ENCODE peak calls at places on chromosomes 7 and 10, in four cellular contexts. Q is IMR-90, O is K562, A is HepG2. H is an unnamed sample.

GRCh38 chr10:124740374-124741280 is 3.6 kb downstream of the FAM53B start:
- DNase-seq in Q (peak), O (no peak), A (peak), H (no peak)

GRCh38 chr10:59750155-59750945 is 2.9 kb downstream of the MRLN start:
- DNase-seq in Q (peak), O (no peak), A (no peak), H (no peak)

GRCh38 chr10:5570979-5571810 is 46.4 kb downstream of the CALML3 start:
- DNase-seq in Q (no peak), O (no peak), A (peak), H (no peak)

GRCh38 chr7:47783456-47784240 is 164.6 kb downstream of the PKD1L1 start:
- DNase-seq in Q (peak), O (no peak), A (peak), H (peak)

GRCh38 chr10:11551915-11552602 is 59.4 kb downstream of the USP6NL start:
- DNase-seq in Q (peak), O (peak), A (peak), H (peak)

GRCh38 chr10:23186178-23186577 is 5.9 kb upstream of the PTF1A start:
- DNase-seq in Q (no peak), O (no peak), A (no peak), H (no peak)

GRCh38 chr10:77638766-77639101 is 1.1 kb upstream of the KCNMA1 start:
- DNase-seq in Q (no peak), O (no peak), A (no peak), H (no peak)

GRCh38 chr10:119614686-119615085 is 17.9 kb upstream of the TIAL1 start:
- DNase-seq in Q (no peak), O (no peak), A (no peak), H (no peak)

GRCh38 chr7:118753464-118753863 is 529.0 kb downstream of the ANKRD7 start:
- DNase-seq in Q (no peak), O (no peak), A (no peak), H (no peak)

GRCh38 chr10:35854661-35855060 is 212.6 kb upstream of the FZD8 start:
- DNase-seq in Q (peak), O (no peak), A (no peak), H (no peak)

GRCh38 chr10:25061711-25062455 is 45.5 kb downstream of the THNSL1 start:
- DNase-seq in Q (peak), O (peak), A (no peak), H (peak)

GRCh38 chr10:116974442-116975005 is 30.5 kb downstream of the SHTN1 start:
- DNase-seq in Q (peak), O (no peak), A (no peak), H (peak)

GRCh38 chr10:44913312-44914079 is 2.4 kb downstream of the TMEM72 start:
- DNase-seq in Q (no peak), O (peak), A (no peak), H (no peak)

GRCh38 chr10:97792058-97792721 is 20.4 kb upstream of the SFRP5 start:
- DNase-seq in Q (peak), O (peak), A (peak), H (peak)

GRCh38 chr7:112453505-112454171 is 3.4 kb downstream of the IFRD1 start:
- DNase-seq in Q (peak), O (no peak), A (no peak), H (peak)

GRCh38 chr7:117086788-117087187 is 133.5 kb downstream of the ST7 start:
- DNase-seq in Q (no peak), O (peak), A (no peak), H (no peak)

GRCh38 chr7:83594076-83594475 is 54.9 kb downstream of the SEMA3E start:
- DNase-seq in Q (no peak), O (no peak), A (no peak), H (no peak)

GRCh38 chr10:116756277-116756676 is 13.9 kb upstream of the HSPA12A start:
- DNase-seq in Q (peak), O (no peak), A (no peak), H (no peak)

GRCh38 chr7:75639071-75639892 is 99.5 kb downstream of the HIP1 start:
- DNase-seq in Q (peak), O (peak), A (no peak), H (peak)

GRCh38 chr7:131556055-131556911 is at the start of gene PODXL:
- DNase-seq in Q (peak), O (peak), A (no peak), H (peak)

GRCh38 chr7:116328161-116328560 is 117.8 kb downstream of the TES start:
- DNase-seq in Q (no peak), O (no peak), A (no peak), H (no peak)

GRCh38 chr7:103101543-103101942 is 26.6 kb downstream of the ARMC10 start:
- DNase-seq in Q (no peak), O (no peak), A (no peak), H (no peak)

GRCh38 chr7:103106336-103107070 is 31.6 kb downstream of the ARMC10 start:
- DNase-seq in Q (peak), O (no peak), A (peak), H (no peak)
- TF ChIP-seq MAZ in Q (no peak), O (no peak), A (no peak), H (no peak)

GRCh38 chr10:48697821-48698764 is 13.4 kb downstream of the WDFY4 start:
- DNase-seq in Q (no peak), O (no peak), A (no peak), H (no peak)
- TF ChIP-seq MAZ in Q (no peak), O (no peak), A (no peak), H (no peak)

DNA sequence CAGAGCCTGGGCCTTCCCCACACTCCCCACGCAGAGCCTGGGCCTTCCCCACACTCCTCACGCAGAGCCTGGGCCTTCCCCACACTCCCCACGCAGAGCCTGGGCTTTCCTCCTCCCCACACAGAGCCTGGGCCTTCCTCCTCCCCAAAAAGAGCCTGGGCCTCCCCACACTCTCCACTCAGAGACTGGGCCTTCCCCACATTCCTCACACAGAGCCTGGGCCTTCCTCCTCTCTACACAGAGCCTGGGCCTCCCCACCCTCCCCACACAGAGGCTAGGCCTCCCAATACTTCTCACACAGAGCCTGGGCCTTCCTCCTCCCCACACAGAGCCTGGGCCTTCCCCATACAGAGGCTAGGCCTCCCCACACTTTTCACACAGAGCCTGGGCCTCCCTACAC is 11.1 kb downstream of the CFAP46 start:
- DNase-seq in Q (peak), O (no peak), A (no peak), H (no peak)
- TF ChIP-seq MAZ in Q (no peak), O (no peak), A (no peak), H (no peak)

DNA sequence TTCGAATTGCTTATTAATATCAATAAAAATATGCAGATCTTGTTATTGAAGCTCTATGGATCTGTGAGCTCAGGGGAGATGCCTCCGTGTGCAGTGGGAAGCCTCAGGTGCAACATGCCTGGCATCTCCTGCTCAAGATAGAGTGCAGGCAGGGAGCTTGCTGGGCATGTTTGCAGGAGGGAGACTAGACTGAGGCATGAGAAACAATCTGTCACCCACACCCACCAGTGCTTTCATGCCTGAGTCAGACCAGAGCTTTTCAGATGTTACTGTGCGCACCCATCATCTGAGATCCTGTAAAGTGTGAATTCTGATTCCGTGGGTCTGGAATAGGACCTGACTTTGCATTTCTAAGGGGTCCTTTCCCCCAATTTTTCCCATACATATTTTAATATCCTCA is 62.0 kb downstream of the ZNF33B start:
- DNase-seq in Q (no peak), O (no peak), A (no peak), H (no peak)
- TF ChIP-seq MAZ in Q (no peak), O (no peak), A (no peak), H (no peak)

GRCh38 chr7:2948794-2949193 is 94.9 kb downstream of the CARD11 start:
- DNase-seq in Q (no peak), O (no peak), A (no peak), H (no peak)

GRCh38 chr7:2950578-2950977 is 93.1 kb downstream of the CARD11 start:
- DNase-seq in Q (no peak), O (no peak), A (no peak), H (no peak)

GRCh38 chr7:2945171-2945570 is 98.5 kb downstream of the CARD11 start:
- DNase-seq in Q (no peak), O (no peak), A (no peak), H (no peak)

GRCh38 chr7:2944729-2945128 is 98.9 kb downstream of the CARD11 start:
- DNase-seq in Q (no peak), O (no peak), A (no peak), H (no peak)

DNA sequence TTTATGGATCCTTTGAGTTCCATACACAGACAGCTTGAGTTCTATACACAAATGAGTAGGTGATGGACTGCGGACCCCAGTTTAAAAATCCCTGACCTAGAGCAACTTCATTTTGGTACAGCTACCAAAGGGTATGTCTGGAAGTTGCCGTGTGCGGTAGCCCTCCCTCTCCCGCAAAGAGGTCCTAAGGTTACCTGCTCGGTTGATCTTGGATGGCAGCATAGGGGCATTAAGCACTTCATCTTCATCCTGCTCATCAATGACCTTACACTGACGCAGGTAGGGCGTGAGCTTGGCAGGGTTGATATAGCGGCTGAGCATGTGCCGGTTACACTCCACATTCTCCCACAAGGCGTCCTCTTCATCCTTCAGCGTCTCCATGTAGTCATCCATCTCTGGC is 96.3 kb downstream of the CARD11 start:
- DNase-seq in Q (no peak), O (no peak), A (no peak), H (no peak)
- TF ChIP-seq MAZ in Q (no peak), O (no peak), A (no peak), H (no peak)

DNA sequence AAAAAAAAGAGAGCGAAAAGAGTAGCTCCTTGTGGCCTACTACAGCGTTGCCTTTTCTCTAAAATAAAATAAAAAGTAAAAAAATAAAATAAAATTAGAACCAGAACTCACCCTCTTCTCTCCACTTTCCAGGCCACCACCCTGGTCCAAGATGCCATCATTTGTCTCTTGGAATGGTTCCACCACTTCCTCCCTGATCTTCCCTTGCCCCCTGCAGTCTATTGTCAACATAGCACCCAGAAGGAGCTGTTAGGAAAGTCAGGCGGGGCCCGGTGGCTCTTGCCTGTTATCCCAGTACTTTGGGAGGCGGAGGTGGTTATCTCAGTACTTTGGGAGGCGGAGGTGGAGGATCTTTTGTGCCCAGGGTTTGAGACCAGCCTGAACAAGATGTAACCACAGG is 7.6 kb upstream of the GRID2IP start:
- DNase-seq in Q (peak), O (peak), A (peak), H (peak)
- TF ChIP-seq MAZ in Q (no peak), O (no peak), A (no peak), H (no peak)

DNA sequence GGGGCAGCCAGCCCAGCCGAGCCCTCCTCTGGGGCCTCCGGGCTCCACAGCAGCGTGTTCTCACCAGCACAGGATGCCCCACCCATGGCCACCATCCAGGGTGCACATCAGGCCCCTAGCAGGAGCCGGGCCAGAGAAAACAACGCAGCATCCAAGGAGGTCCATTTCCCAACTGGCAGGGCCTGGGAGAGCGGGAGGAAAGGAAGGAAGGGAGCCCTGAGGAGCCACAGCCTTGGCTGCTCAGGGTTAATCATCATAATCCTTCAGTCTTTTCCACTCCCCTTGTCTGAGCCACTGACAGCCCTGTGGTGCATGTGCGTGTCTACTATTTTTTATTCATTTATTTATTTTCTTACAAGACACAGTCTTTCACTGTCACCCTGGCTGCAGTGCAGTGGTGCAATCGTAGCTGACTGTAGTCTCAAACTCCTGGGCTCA is 3.6 kb downstream of the PLAC9 start:
- DNase-seq in Q (peak), O (no peak), A (no peak), H (no peak)
- TF ChIP-seq MAZ in Q (peak), O (no peak), A (no peak), H (no peak)

GRCh38 chr7:15167912-15168311 is 265.4 kb upstream of the DGKB start:
- DNase-seq in Q (no peak), O (no peak), A (no peak), H (no peak)
- TF ChIP-seq MAZ in Q (no peak), O (no peak), A (no peak), H (no peak)

H was measured in A549.